ENCODE peak calls at places on chromosomes 11 and 22, in eight cellular contexts. U, M, D, J, Y, Q, O and B are unnamed samples.

GRCh38 chr11:128022007-128022368 is 565.4 kb downstream of the ETS1 start:
- DNase-seq in Q (peak; percentile 39), D (peak; percentile 53), U (no peak), O (no peak), J (peak; percentile 29), Y (no peak), M (no peak), B (no peak)

GRCh38 chr11:64778473-64779298 is at the start of gene SF1:
- DNase-seq in Q (peak; percentile 100), M (peak; percentile 100), D (peak; percentile 100), U (peak; percentile 98), Y (peak; percentile 100), O (peak; percentile 100), J (peak; percentile 99), B (peak; percentile 99)

GRCh38 chr11:103581680-103582265 is 454.7 kb upstream of the DDI1 start:
- DNase-seq in Q (no peak), O (no peak), M (no peak), U (no peak), Y (peak; percentile 76), D (no peak), J (no peak), B (no peak)

GRCh38 chr11:71153005-71153395 is 99.4 kb downstream of the SHANK2 start:
- DNase-seq in Q (peak; percentile 83), M (no peak), O (no peak), D (peak; percentile 9), J (peak; percentile 79), U (no peak), Y (no peak), B (peak; percentile 69)

GRCh38 chr22:35749808-35750207 is 32.1 kb downstream of the APOL5 start:
- DNase-seq in O (no peak), D (no peak), U (no peak), Q (peak; percentile 78), J (no peak), Y (no peak), M (no peak), B (no peak)

GRCh38 chr11:609355-609811 is 6.4 kb downstream of the IRF7 start:
- DNase-seq in J (no peak), U (no peak), M (no peak), O (no peak), D (no peak), Q (no peak), Y (no peak), B (peak; percentile 81)

GRCh38 chr11:68003846-68004550 is at the start of gene UNC93B1:
- DNase-seq in O (no peak), Q (peak; percentile 90), D (peak; percentile 77), Y (peak; percentile 78), J (peak; percentile 92), U (peak; percentile 97), M (peak; percentile 76), B (peak; percentile 97)

GRCh38 chr11:27312110-27312509 is 50.9 kb downstream of the CCDC34 start:
- DNase-seq in J (no peak), O (no peak), M (no peak), D (peak; percentile 24), U (no peak), Q (no peak), Y (no peak), B (no peak)

GRCh38 chr22:49921508-49922278 is 3.3 kb downstream of the CRELD2 start:
- DNase-seq in O (no peak), D (no peak), M (no peak), Y (no peak), J (no peak), Q (no peak), U (no peak), B (no peak)

GRCh38 chr11:36123353-36124220 is 165.6 kb downstream of the COMMD9 start:
- DNase-seq in U (no peak), Q (no peak), M (no peak), O (no peak), J (no peak), Y (peak; percentile 79), D (peak; percentile 68), B (no peak)

GRCh38 chr11:12560861-12561260 is 113.4 kb upstream of the TEAD1 start:
- DNase-seq in U (no peak), O (no peak), J (no peak), Y (no peak), D (no peak), M (no peak), Q (no peak), B (no peak)

GRCh38 chr11:62958547-62959071 is 26.2 kb downstream of the SLC22A6 start:
- DNase-seq in M (no peak), U (peak; percentile 50), O (no peak), D (peak; percentile 43), J (no peak), Y (no peak), Q (peak; percentile 41), B (no peak)

GRCh38 chr22:27757928-27758525 is 43.5 kb downstream of the MN1 start:
- DNase-seq in J (no peak), D (no peak), M (no peak), Q (no peak), O (no peak), U (no peak), Y (no peak), B (peak; percentile 63)

GRCh38 chr11:43376594-43376993 is 17.9 kb downstream of the TTC17 start:
- DNase-seq in J (peak; percentile 50), D (peak; percentile 86), O (peak; percentile 19), Y (no peak), M (no peak), U (no peak), Q (peak; percentile 6), B (no peak)

GRCh38 chr11:115054541-115055538 is 376.5 kb downstream of the NXPE2 start:
- DNase-seq in M (no peak), J (no peak), U (peak; percentile 64), Q (peak; percentile 11), Y (peak; percentile 21), O (no peak), D (no peak), B (no peak)

GRCh38 chr11:15816270-15816871 is 540.0 kb downstream of the SOX6 start:
- DNase-seq in D (peak; percentile 96), M (no peak), U (no peak), Q (peak; percentile 76), O (peak; percentile 83), J (peak; percentile 36), Y (no peak), B (no peak)